ENCODE peak calls at places on chromosomes 7 and 10, in four cellular contexts. Q is pancreas, D is Panc1, U is MM.1S. R is an unnamed sample.
A peak's percentile ranks its signal among the peaks of the same experiment; 100 is the strongest.

GRCh38 chr7:118793552-118793951 is 569.0 kb downstream of the ANKRD7 start:
- DNase-seq in D (no peak), Q (no peak), U (no peak), R (no peak)

GRCh38 chr7:139725077-139725476 is 52.7 kb downstream of the HIPK2 start:
- DNase-seq in Q (no peak), U (no peak), D (peak; percentile 52), R (no peak)

GRCh38 chr7:22563621-22564241 is 63.7 kb upstream of the STEAP1B start:
- DNase-seq in D (no peak), Q (no peak), U (no peak), R (no peak)

GRCh38 chr7:39674391-39674790 is 51.0 kb downstream of the RALA start:
- DNase-seq in U (no peak), D (no peak), Q (no peak), R (no peak)

GRCh38 chr7:44212581-44213184 is 11.9 kb downstream of the YKT6 start:
- DNase-seq in D (no peak), U (no peak), Q (no peak), R (no peak)

GRCh38 chr7:23713285-23714235 is 3.5 kb downstream of the STK31 start:
- DNase-seq in U (no peak), D (peak; percentile 77), Q (no peak), R (no peak)

GRCh38 chr7:94054130-94054529 is 50.0 kb upstream of the BET1 start:
- DNase-seq in U (no peak), Q (no peak), D (no peak), R (no peak)

GRCh38 chr10:95414844-95415545 is 124.2 kb upstream of the PDLIM1 start:
- DNase-seq in D (no peak), Q (no peak), U (no peak), R (no peak)

GRCh38 chr7:33716581-33717477 is 188.5 kb upstream of the BMPER start:
- DNase-seq in Q (no peak), D (peak; percentile 17), U (peak; percentile 63), R (peak; percentile 17)

GRCh38 chr7:107394831-107395230 is 75.0 kb upstream of the GPR22 start:
- DNase-seq in Q (no peak), U (no peak), D (no peak), R (no peak)

GRCh38 chr7:110977127-110977776 is 113.7 kb upstream of the LRRN3 start:
- DNase-seq in Q (no peak), U (no peak), D (no peak), R (no peak)

GRCh38 chr10:78298835-78299234 is 265.2 kb downstream of the RPS24 start:
- DNase-seq in U (no peak), Q (no peak), D (no peak), R (no peak)

GRCh38 chr7:103048833-103049232 is 25.8 kb downstream of the FBXL13 start:
- DNase-seq in D (no peak), Q (no peak), U (no peak), R (peak; percentile 27)

GRCh38 chr7:132097550-132098134 is 478.6 kb downstream of the PLXNA4 start:
- DNase-seq in Q (no peak), D (no peak), U (no peak), R (no peak)

GRCh38 chr10:110344622-110345021 is 39.9 kb upstream of the SMNDC1 start:
- DNase-seq in D (no peak), Q (no peak), U (peak; percentile 79), R (peak; percentile 32)

GRCh38 chr7:87100326-87100725 is 40.9 kb upstream of the ELAPOR2 start:
- DNase-seq in U (no peak), D (no peak), Q (no peak), R (no peak)

GRCh38 chr10:52729259-52730104 is 43.1 kb downstream of the MBL2 start:
- DNase-seq in Q (no peak), D (peak; percentile 38), U (peak; percentile 55), R (peak; percentile 12)

GRCh38 chr10:114876602-114877300 is 55.2 kb downstream of the FHIP2A start:
- DNase-seq in Q (peak; percentile 78), D (no peak), U (peak; percentile 72), R (peak; percentile 51)

GRCh38 chr7:142815099-142815498 is 39.8 kb upstream of the EPHB6 start:
- DNase-seq in Q (no peak), D (no peak), U (no peak), R (peak; percentile 35)

GRCh38 chr7:134916428-134916883 is 69.9 kb upstream of the AGBL3 start:
- DNase-seq in D (no peak), Q (no peak), U (no peak), R (no peak)

GRCh38 chr7:23093546-23093945 is 12.0 kb upstream of the KLHL7 start:
- DNase-seq in U (no peak), Q (no peak), D (no peak), R (no peak)

GRCh38 chr10:110221721-110222261 is 14.4 kb downstream of the MXI1 start:
- DNase-seq in Q (peak; percentile 88), D (no peak), U (peak; percentile 81), R (peak; percentile 39)

GRCh38 chr7:67553378-67553777 is 556.7 kb downstream of the TYW1 start:
- DNase-seq in Q (no peak), D (no peak), U (no peak), R (no peak)

GRCh38 chr10:50322075-50322474 is 70.8 kb upstream of the ASAH2 start:
- DNase-seq in D (no peak), Q (no peak), U (no peak), R (no peak)

GRCh38 chr7:24697416-24697815 is 59.8 kb downstream of the GSDME start:
- DNase-seq in D (no peak), U (no peak), Q (no peak), R (no peak)

GRCh38 chr7:100719523-100720319 is 547 bp upstream of the EPO start:
- DNase-seq in Q (no peak), D (no peak), U (no peak), R (no peak)

GRCh38 chr10:47165711-47166404 is 134.1 kb upstream of the GDF10 start:
- DNase-seq in Q (no peak), U (no peak), D (no peak), R (no peak)

GRCh38 chr10:98402513-98402912 is 12.5 kb downstream of the PYROXD2 start:
- DNase-seq in D (no peak), U (no peak), Q (no peak), R (no peak)

GRCh38 chr10:118966131-118967125 is 63.1 kb upstream of the NANOS1 start:
- DNase-seq in D (no peak), Q (no peak), U (no peak), R (no peak)

GRCh38 chr7:101466871-101467270 is 104.2 kb downstream of the COL26A1 start:
- DNase-seq in Q (no peak), U (no peak), D (no peak), R (no peak)

GRCh38 chr7:151456782-151457181 is 16.8 kb upstream of the CRYGN start:
- DNase-seq in Q (no peak), D (no peak), U (no peak), R (no peak)

GRCh38 chr7:114084381-114085312 is 165.8 kb upstream of the PPP1R3A start:
- DNase-seq in Q (peak; percentile 85), U (peak; percentile 67), D (no peak), R (no peak)
- H3K4me3 ChIP-seq in Q (peak overlapping the region; percentile 62), U (peak overlapping the region; percentile 88), D (peak overlapping the region; percentile 46), R (no peak overlapping the region)

GRCh38 chr10:125023862-125024495 is 82.1 kb downstream of the ZRANB1 start:
- DNase-seq in U (no peak), D (no peak), Q (peak; percentile 37), R (no peak)
- H3K4me3 ChIP-seq in U (no peak overlapping the region), D (no peak overlapping the region), Q (peak overlapping the region; percentile 12), R (no peak overlapping the region)

GRCh38 chr10:108290823-108291222 is 1126.3 kb upstream of the SORCS1 start:
- DNase-seq in D (no peak), Q (no peak), U (no peak), R (no peak)
- H3K4me3 ChIP-seq in D (no peak overlapping the region), Q (no peak overlapping the region), U (no peak overlapping the region), R (no peak overlapping the region)

DNA sequence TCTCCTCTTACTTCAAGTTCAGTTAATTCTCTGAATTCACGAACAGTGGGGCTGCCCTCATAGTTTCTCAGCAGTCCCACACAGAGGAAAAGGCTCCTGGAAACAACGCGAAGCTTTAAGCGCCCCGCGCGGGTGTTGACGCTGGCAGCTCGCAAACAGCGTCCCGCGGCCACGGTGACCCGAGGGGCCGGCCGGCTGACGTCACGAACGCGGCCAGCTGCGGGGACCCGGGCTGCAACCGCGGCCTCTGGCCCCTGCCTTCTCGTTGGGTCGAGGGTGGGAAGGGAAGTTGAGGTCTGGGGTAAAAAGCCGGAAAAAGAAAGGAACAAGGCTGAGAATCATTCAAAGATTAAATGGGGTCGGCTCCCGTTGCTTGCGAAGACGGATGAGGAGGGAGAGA is 7.2 kb upstream of the FEZF1 start:
- DNase-seq in U (no peak), D (no peak), Q (peak; percentile 44), R (no peak)
- H3K4me3 ChIP-seq in U (no peak overlapping the region), D (no peak overlapping the region), Q (no peak overlapping the region), R (no peak overlapping the region)

DNA sequence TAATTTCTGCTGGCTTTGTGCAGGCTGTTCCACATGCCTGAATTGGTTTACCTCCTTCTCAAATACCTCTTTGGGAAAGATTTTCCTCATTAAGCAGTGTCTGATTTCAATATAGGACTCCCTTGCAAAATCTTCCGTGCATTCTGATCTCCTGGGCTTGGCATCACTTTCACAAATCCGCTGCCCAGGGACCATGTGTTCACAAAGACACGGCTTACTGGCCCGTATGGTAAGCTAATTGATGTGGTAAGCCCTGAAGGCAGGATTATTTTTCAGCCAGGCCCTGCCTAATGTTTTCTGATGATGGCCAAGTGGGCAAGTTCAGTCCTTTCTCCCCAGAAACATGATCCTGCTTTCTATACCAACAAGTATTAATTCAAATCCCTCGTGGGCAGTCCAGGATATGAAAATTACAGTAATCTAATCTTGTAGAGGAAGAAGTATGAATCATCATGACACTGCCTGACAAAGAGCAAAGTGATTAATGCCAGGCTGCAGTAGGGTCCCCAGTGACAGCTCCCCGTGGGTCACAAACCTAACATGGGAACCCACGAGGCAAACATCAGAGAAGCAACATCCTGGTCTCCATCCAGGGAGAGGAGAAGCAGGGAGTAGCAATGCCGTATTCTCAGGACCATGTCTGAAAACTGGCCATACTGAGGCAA is 11.6 kb upstream of the SVIL start:
- DNase-seq in U (no peak), Q (no peak), D (no peak), R (no peak)
- H3K4me3 ChIP-seq in U (no peak overlapping the region), Q (no peak overlapping the region), D (no peak overlapping the region), R (no peak overlapping the region)

DNA sequence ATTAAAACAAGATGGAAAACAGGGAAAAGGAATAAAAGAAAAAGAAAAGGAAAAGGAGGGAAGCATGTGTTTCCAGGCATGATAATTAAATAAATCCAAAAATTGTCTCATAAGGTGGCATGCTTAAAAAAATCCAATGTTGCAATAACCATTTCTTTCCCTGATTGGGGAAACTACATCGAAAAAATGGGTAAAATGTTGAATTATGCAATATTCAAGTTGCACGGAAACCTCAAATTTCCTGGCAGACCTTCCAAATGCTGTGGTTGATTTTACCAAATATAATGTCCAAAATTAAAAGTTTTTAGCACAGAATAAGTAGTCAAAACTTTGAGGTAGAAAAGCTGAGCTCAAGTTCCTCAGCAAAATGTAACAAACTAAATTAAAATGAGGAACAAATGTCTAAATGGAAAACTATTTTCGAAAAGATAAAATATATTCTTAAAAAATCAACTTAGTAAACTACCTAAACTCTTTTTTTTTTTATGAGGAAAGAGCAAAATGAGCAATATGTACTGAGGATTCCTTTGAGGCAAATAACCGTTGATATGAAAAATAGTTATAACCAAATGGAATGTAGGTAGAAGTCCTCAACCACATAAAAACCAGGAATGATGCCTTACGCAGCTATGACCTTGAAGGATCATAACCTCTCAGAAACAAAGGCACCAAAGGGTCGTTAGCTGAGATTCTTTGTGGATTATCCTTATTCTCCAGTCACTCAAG is 52.6 kb downstream of the MACC1 start:
- DNase-seq in Q (no peak), D (no peak), U (no peak), R (no peak)
- H3K4me3 ChIP-seq in Q (no peak overlapping the region), D (no peak overlapping the region), U (no peak overlapping the region), R (no peak overlapping the region)

R was measured in Jurkat, Clone E6-1.